ENCODE peak calls at places on chromosomes 7 and 10, in seven cellular contexts. One of them, this sample, is unnamed.

GRCh38 chr10:62900829-62901571 is 84.8 kb upstream of the EGR2 start:
- DNase-seq in transverse colon: no peak
- DNase-seq in sigmoid colon: no peak
- DNase-seq in OCI-LY7: no peak
- DNase-seq in mammary epithelial cell: no peak
- DNase-seq in IMR-90: no peak
- DNase-seq in CD8-positive, alpha-beta T cell: no peak
- DNase-seq in this sample: no peak

GRCh38 chr7:5139998-5140397 is 50.0 kb upstream of the WIPI2 start:
- DNase-seq in transverse colon: peak; percentile 33
- DNase-seq in sigmoid colon: no peak
- DNase-seq in OCI-LY7: peak; percentile 57
- DNase-seq in mammary epithelial cell: no peak
- DNase-seq in IMR-90: peak; percentile 9
- DNase-seq in CD8-positive, alpha-beta T cell: no peak
- DNase-seq in this sample: peak; percentile 7

GRCh38 chr10:113780681-113781250 is 29.3 kb downstream of the PLEKHS1 start:
- DNase-seq in transverse colon: no peak
- DNase-seq in sigmoid colon: no peak
- DNase-seq in OCI-LY7: no peak
- DNase-seq in mammary epithelial cell: no peak
- DNase-seq in IMR-90: no peak
- DNase-seq in CD8-positive, alpha-beta T cell: no peak
- DNase-seq in this sample: no peak

GRCh38 chr10:117249493-117250093 is 8.7 kb downstream of the SLC18A2 start:
- DNase-seq in transverse colon: no peak
- DNase-seq in sigmoid colon: no peak
- DNase-seq in OCI-LY7: no peak
- DNase-seq in mammary epithelial cell: no peak
- DNase-seq in IMR-90: no peak
- DNase-seq in CD8-positive, alpha-beta T cell: no peak
- DNase-seq in this sample: no peak

GRCh38 chr10:52779541-52780390 is 7.2 kb upstream of the MBL2 start:
- DNase-seq in transverse colon: peak; percentile 54
- DNase-seq in sigmoid colon: no peak
- DNase-seq in OCI-LY7: peak; percentile 68
- DNase-seq in mammary epithelial cell: peak; percentile 37
- DNase-seq in IMR-90: peak; percentile 53
- DNase-seq in CD8-positive, alpha-beta T cell: no peak
- DNase-seq in this sample: peak; percentile 73

GRCh38 chr7:143988986-143989745 is 11.0 kb upstream of the OR6B1 start:
- DNase-seq in transverse colon: no peak
- DNase-seq in sigmoid colon: no peak
- DNase-seq in OCI-LY7: no peak
- DNase-seq in mammary epithelial cell: no peak
- DNase-seq in IMR-90: peak; percentile 41
- DNase-seq in CD8-positive, alpha-beta T cell: no peak
- DNase-seq in this sample: peak; percentile 42

GRCh38 chr10:43214071-43214955 is 52.6 kb downstream of the RASGEF1A start:
- DNase-seq in transverse colon: no peak
- DNase-seq in sigmoid colon: no peak
- DNase-seq in OCI-LY7: no peak
- DNase-seq in mammary epithelial cell: peak; percentile 9
- DNase-seq in IMR-90: peak; percentile 27
- DNase-seq in CD8-positive, alpha-beta T cell: no peak
- DNase-seq in this sample: peak; percentile 40

GRCh38 chr7:71422104-71422503 is 290.2 kb downstream of the GALNT17 start:
- DNase-seq in transverse colon: no peak
- DNase-seq in sigmoid colon: no peak
- DNase-seq in OCI-LY7: no peak
- DNase-seq in mammary epithelial cell: no peak
- DNase-seq in IMR-90: no peak
- DNase-seq in CD8-positive, alpha-beta T cell: no peak
- DNase-seq in this sample: no peak

GRCh38 chr7:46485481-46486065 is 564.5 kb upstream of the IGFBP3 start:
- DNase-seq in transverse colon: no peak
- DNase-seq in sigmoid colon: no peak
- DNase-seq in OCI-LY7: no peak
- DNase-seq in mammary epithelial cell: peak; percentile 60
- DNase-seq in IMR-90: peak; percentile 90
- DNase-seq in CD8-positive, alpha-beta T cell: no peak
- DNase-seq in this sample: peak; percentile 56

GRCh38 chr10:43202657-43203490 is 64.0 kb downstream of the RASGEF1A start:
- DNase-seq in transverse colon: peak; percentile 46
- DNase-seq in sigmoid colon: no peak
- DNase-seq in OCI-LY7: peak; percentile 52
- DNase-seq in mammary epithelial cell: no peak
- DNase-seq in IMR-90: no peak
- DNase-seq in CD8-positive, alpha-beta T cell: no peak
- DNase-seq in this sample: no peak

GRCh38 chr10:123997486-123998196 is 95.8 kb downstream of the CHST15 start:
- DNase-seq in transverse colon: no peak
- DNase-seq in sigmoid colon: peak; percentile 75
- DNase-seq in OCI-LY7: no peak
- DNase-seq in mammary epithelial cell: peak; percentile 99
- DNase-seq in IMR-90: peak; percentile 87
- DNase-seq in CD8-positive, alpha-beta T cell: no peak
- DNase-seq in this sample: peak; percentile 97

GRCh38 chr10:104260775-104261115 is 6.1 kb downstream of the GSTO1 start:
- DNase-seq in transverse colon: no peak
- DNase-seq in sigmoid colon: no peak
- DNase-seq in OCI-LY7: no peak
- DNase-seq in mammary epithelial cell: peak; percentile 54
- DNase-seq in IMR-90: peak; percentile 81
- DNase-seq in CD8-positive, alpha-beta T cell: no peak
- DNase-seq in this sample: peak; percentile 71

GRCh38 chr7:137287651-137288258 is 55.8 kb downstream of the PTN start:
- DNase-seq in transverse colon: no peak
- DNase-seq in sigmoid colon: no peak
- DNase-seq in OCI-LY7: no peak
- DNase-seq in mammary epithelial cell: peak; percentile 0
- DNase-seq in IMR-90: peak; percentile 12
- DNase-seq in CD8-positive, alpha-beta T cell: no peak
- DNase-seq in this sample: peak; percentile 40

GRCh38 chr10:35447693-35448407 is 111.5 kb downstream of the CCNY start:
- DNase-seq in transverse colon: peak; percentile 35
- DNase-seq in sigmoid colon: no peak
- DNase-seq in OCI-LY7: no peak
- DNase-seq in mammary epithelial cell: peak; percentile 67
- DNase-seq in IMR-90: peak; percentile 72
- DNase-seq in CD8-positive, alpha-beta T cell: peak; percentile 10
- DNase-seq in this sample: peak; percentile 65

GRCh38 chr7:19816128-19816527 is 42.7 kb upstream of the TMEM196 start:
- DNase-seq in transverse colon: no peak
- DNase-seq in sigmoid colon: no peak
- DNase-seq in OCI-LY7: no peak
- DNase-seq in mammary epithelial cell: no peak
- DNase-seq in IMR-90: no peak
- DNase-seq in CD8-positive, alpha-beta T cell: no peak
- DNase-seq in this sample: no peak

DNA sequence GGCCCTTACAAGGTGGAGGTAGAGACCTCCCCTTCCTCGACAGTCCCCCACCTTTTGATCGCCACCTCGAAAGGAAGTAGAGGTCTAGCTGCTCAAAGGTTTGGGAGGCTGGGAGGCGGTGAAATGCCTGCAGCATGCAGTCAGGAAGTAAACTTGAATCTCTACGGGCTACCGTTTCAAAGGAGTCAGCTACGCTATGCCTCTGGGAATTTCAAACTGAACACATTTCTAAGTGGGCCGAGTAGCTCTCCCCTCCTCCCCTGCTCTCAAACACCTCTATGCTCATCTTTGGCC is 68.0 kb downstream of the CXCL12 start:
- DNase-seq in transverse colon: no peak
- DNase-seq in sigmoid colon: no peak
- DNase-seq in OCI-LY7: no peak
- DNase-seq in mammary epithelial cell: no peak
- DNase-seq in IMR-90: no peak
- DNase-seq in CD8-positive, alpha-beta T cell: no peak
- DNase-seq in this sample: no peak
- H3K4me3 ChIP-seq in transverse colon: no peak overlapping the region
- H3K4me3 ChIP-seq in sigmoid colon: no peak overlapping the region
- H3K4me3 ChIP-seq in OCI-LY7: no peak overlapping the region
- H3K4me3 ChIP-seq in mammary epithelial cell: no peak overlapping the region
- H3K4me3 ChIP-seq in IMR-90: no peak overlapping the region
- H3K4me3 ChIP-seq in CD8-positive, alpha-beta T cell: no peak overlapping the region
- H3K4me3 ChIP-seq in this sample: no peak overlapping the region

GRCh38 chr7:33904680-33905388 is 505 bp upstream of the BMPER start:
- DNase-seq in transverse colon: peak; percentile 8
- DNase-seq in sigmoid colon: peak; percentile 68
- DNase-seq in OCI-LY7: no peak
- DNase-seq in mammary epithelial cell: peak; percentile 40
- DNase-seq in IMR-90: peak; percentile 59
- DNase-seq in CD8-positive, alpha-beta T cell: no peak
- DNase-seq in this sample: no peak

GRCh38 chr7:33906697-33907096 is 1.4 kb downstream of the BMPER start:
- DNase-seq in transverse colon: no peak
- DNase-seq in sigmoid colon: no peak
- DNase-seq in OCI-LY7: no peak
- DNase-seq in mammary epithelial cell: no peak
- DNase-seq in IMR-90: no peak
- DNase-seq in CD8-positive, alpha-beta T cell: no peak
- DNase-seq in this sample: no peak

GRCh38 chr7:33903770-33904679 is 1.3 kb upstream of the BMPER start:
- DNase-seq in transverse colon: peak; percentile 13
- DNase-seq in sigmoid colon: peak; percentile 67
- DNase-seq in OCI-LY7: no peak
- DNase-seq in mammary epithelial cell: peak; percentile 38
- DNase-seq in IMR-90: peak; percentile 45
- DNase-seq in CD8-positive, alpha-beta T cell: no peak
- DNase-seq in this sample: no peak

GRCh38 chr7:33907625-33908024 is 2.3 kb downstream of the BMPER start:
- DNase-seq in transverse colon: no peak
- DNase-seq in sigmoid colon: no peak
- DNase-seq in OCI-LY7: no peak
- DNase-seq in mammary epithelial cell: no peak
- DNase-seq in IMR-90: no peak
- DNase-seq in CD8-positive, alpha-beta T cell: no peak
- DNase-seq in this sample: no peak

DNA sequence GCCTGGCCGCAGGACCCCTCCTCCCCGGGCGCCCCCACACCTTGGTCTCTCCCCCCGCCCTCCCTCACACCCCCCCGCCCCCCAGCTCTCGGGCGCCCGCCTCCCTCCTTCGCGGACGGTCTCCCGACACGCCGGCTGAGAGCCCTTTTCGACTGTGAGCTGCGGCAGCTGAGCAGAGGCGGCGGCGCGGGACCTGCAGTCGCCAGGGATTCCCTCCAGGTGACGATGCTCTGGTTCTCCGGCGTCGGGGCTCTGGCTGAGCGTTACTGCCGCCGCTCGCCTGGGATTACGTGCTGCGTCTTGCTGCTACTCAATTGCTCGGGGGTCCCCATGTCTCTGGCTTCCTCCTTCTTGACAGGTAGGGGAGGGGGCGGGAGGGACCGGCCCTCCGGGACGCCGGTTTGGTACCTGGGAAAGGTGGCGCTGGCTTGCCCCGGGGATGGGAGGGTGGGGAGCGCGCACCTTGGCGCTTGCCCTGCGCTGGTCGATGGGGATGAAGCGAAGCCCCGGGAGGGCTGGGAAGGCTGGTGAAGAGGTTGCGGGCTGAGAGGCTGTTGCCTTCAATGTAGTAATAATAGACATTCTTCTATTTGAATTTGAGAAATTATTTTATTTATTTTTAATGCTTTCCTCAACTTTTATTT is at the start of gene BMPER:
- DNase-seq in transverse colon: peak; percentile 13
- DNase-seq in sigmoid colon: peak; percentile 73
- DNase-seq in OCI-LY7: no peak
- DNase-seq in mammary epithelial cell: peak; percentile 37
- DNase-seq in IMR-90: peak; percentile 19
- DNase-seq in CD8-positive, alpha-beta T cell: no peak
- DNase-seq in this sample: no peak
- H3K27ac ChIP-seq in transverse colon: peak within 1 kb of the TSS; percentile 73
- H3K27ac ChIP-seq in sigmoid colon: peak within 1 kb of the TSS; percentile 58
- H3K27ac ChIP-seq in OCI-LY7: no peak within 1 kb of the TSS
- H3K27ac ChIP-seq in mammary epithelial cell: no peak within 1 kb of the TSS
- H3K27ac ChIP-seq in IMR-90: peak within 1 kb of the TSS; percentile 74
- H3K27ac ChIP-seq in CD8-positive, alpha-beta T cell: no peak within 1 kb of the TSS
- H3K27ac ChIP-seq in this sample: peak within 1 kb of the TSS; percentile 54

GRCh38 chr7:108442039-108442568 is 14.1 kb downstream of the NRCAM start:
- DNase-seq in transverse colon: no peak
- DNase-seq in sigmoid colon: no peak
- DNase-seq in OCI-LY7: no peak
- DNase-seq in mammary epithelial cell: peak; percentile 71
- DNase-seq in IMR-90: no peak
- DNase-seq in CD8-positive, alpha-beta T cell: no peak
- DNase-seq in this sample: no peak

GRCh38 chr7:108436906-108437305 is 19.3 kb downstream of the NRCAM start:
- DNase-seq in transverse colon: no peak
- DNase-seq in sigmoid colon: no peak
- DNase-seq in OCI-LY7: no peak
- DNase-seq in mammary epithelial cell: no peak
- DNase-seq in IMR-90: no peak
- DNase-seq in CD8-positive, alpha-beta T cell: no peak
- DNase-seq in this sample: no peak

GRCh38 chr7:108441392-108441955 is 14.8 kb downstream of the NRCAM start:
- DNase-seq in transverse colon: no peak
- DNase-seq in sigmoid colon: no peak
- DNase-seq in OCI-LY7: no peak
- DNase-seq in mammary epithelial cell: no peak
- DNase-seq in IMR-90: no peak
- DNase-seq in CD8-positive, alpha-beta T cell: no peak
- DNase-seq in this sample: no peak

GRCh38 chr7:108440613-108441012 is 15.6 kb downstream of the NRCAM start:
- DNase-seq in transverse colon: no peak
- DNase-seq in sigmoid colon: no peak
- DNase-seq in OCI-LY7: no peak
- DNase-seq in mammary epithelial cell: no peak
- DNase-seq in IMR-90: no peak
- DNase-seq in CD8-positive, alpha-beta T cell: no peak
- DNase-seq in this sample: no peak
- TF ChIP-seq CTCF in transverse colon: no peak
- TF ChIP-seq CTCF in sigmoid colon: no peak
- TF ChIP-seq CTCF in OCI-LY7: no peak
- TF ChIP-seq CTCF in mammary epithelial cell: no peak
- TF ChIP-seq CTCF in IMR-90: no peak
- TF ChIP-seq CTCF in CD8-positive, alpha-beta T cell: no peak
- TF ChIP-seq CTCF in this sample: no peak

GRCh38 chr10:22913474-22914092 is 14.3 kb upstream of the ARMC3 start:
- DNase-seq in transverse colon: no peak
- DNase-seq in sigmoid colon: no peak
- DNase-seq in OCI-LY7: no peak
- DNase-seq in mammary epithelial cell: no peak
- DNase-seq in IMR-90: no peak
- DNase-seq in CD8-positive, alpha-beta T cell: no peak
- DNase-seq in this sample: no peak

GRCh38 chr10:22911889-22912762 is 15.7 kb upstream of the ARMC3 start:
- DNase-seq in transverse colon: peak; percentile 17
- DNase-seq in sigmoid colon: no peak
- DNase-seq in OCI-LY7: no peak
- DNase-seq in mammary epithelial cell: no peak
- DNase-seq in IMR-90: no peak
- DNase-seq in CD8-positive, alpha-beta T cell: no peak
- DNase-seq in this sample: peak; percentile 17

GRCh38 chr10:22915314-22915713 is 12.5 kb upstream of the ARMC3 start:
- DNase-seq in transverse colon: no peak
- DNase-seq in sigmoid colon: no peak
- DNase-seq in OCI-LY7: no peak
- DNase-seq in mammary epithelial cell: no peak
- DNase-seq in IMR-90: no peak
- DNase-seq in CD8-positive, alpha-beta T cell: no peak
- DNase-seq in this sample: no peak

GRCh38 chr10:22911067-22911466 is 16.8 kb upstream of the ARMC3 start:
- DNase-seq in transverse colon: no peak
- DNase-seq in sigmoid colon: no peak
- DNase-seq in OCI-LY7: no peak
- DNase-seq in mammary epithelial cell: no peak
- DNase-seq in IMR-90: no peak
- DNase-seq in CD8-positive, alpha-beta T cell: no peak
- DNase-seq in this sample: no peak

GRCh38 chr10:22912763-22913389 is 15.0 kb upstream of the ARMC3 start:
- DNase-seq in transverse colon: no peak
- DNase-seq in sigmoid colon: no peak
- DNase-seq in OCI-LY7: no peak
- DNase-seq in mammary epithelial cell: no peak
- DNase-seq in IMR-90: no peak
- DNase-seq in CD8-positive, alpha-beta T cell: no peak
- DNase-seq in this sample: no peak
- H3K4me3 ChIP-seq in transverse colon: no peak overlapping the region
- H3K4me3 ChIP-seq in sigmoid colon: no peak overlapping the region
- H3K4me3 ChIP-seq in OCI-LY7: no peak overlapping the region
- H3K4me3 ChIP-seq in mammary epithelial cell: no peak overlapping the region
- H3K4me3 ChIP-seq in IMR-90: no peak overlapping the region
- H3K4me3 ChIP-seq in CD8-positive, alpha-beta T cell: no peak overlapping the region
- H3K4me3 ChIP-seq in this sample: no peak overlapping the region